ENCODE peak calls at places on chromosomes 11 and 22, in nine cellular contexts. W is H9, Y is GM12878, K is K562, B is HCT116, P is mesendoderm, U is fibroblast of lung, I is mammary epithelial cell, S is PC-3. F is an unnamed sample.

GRCh38 chr11:15854245-15854644 is 502.1 kb downstream of the SOX6 start:
- DNase-seq in W (no peak), Y (no peak), K (no peak), B (no peak), P (no peak), U (no peak), I (no peak), S (no peak), F (no peak)

GRCh38 chr11:34162507-34162848 is 57.0 kb downstream of the NAT10 start:
- DNase-seq in W (no peak), Y (no peak), K (no peak), B (no peak), P (no peak), U (no peak), I (no peak), S (no peak), F (no peak)

GRCh38 chr22:37229012-37229804 is 14.9 kb downstream of the RAC2 start:
- DNase-seq in W (no peak), Y (no peak), K (peak), B (peak), P (no peak), U (peak), I (peak), S (peak), F (peak)

GRCh38 chr11:128505449-128506058 is 81.8 kb downstream of the ETS1 start:
- DNase-seq in W (no peak), Y (no peak), K (no peak), B (no peak), P (no peak), U (no peak), I (no peak), S (no peak), F (no peak)

GRCh38 chr11:73585834-73586575 is 11.9 kb downstream of the FAM168A start:
- DNase-seq in W (no peak), Y (no peak), K (no peak), B (no peak), P (no peak), U (peak), I (peak), S (peak), F (no peak)

GRCh38 chr11:8906629-8907028 is 4.4 kb upstream of the AKIP1 start:
- DNase-seq in W (no peak), Y (no peak), K (no peak), B (peak), P (no peak), U (peak), I (peak), S (peak), F (peak)

GRCh38 chr22:20397498-20397897 is 3.5 kb downstream of the ZNF74 start:
- DNase-seq in W (no peak), Y (no peak), K (no peak), B (no peak), P (no peak), U (no peak), I (no peak), S (no peak), F (no peak)

GRCh38 chr22:31586137-31586920 is 75.7 kb downstream of the PISD start:
- DNase-seq in W (no peak), Y (no peak), K (no peak), B (no peak), P (no peak), U (peak), I (no peak), S (no peak), F (no peak)

GRCh38 chr11:115456019-115456418 is 48.2 kb downstream of the CADM1 start:
- DNase-seq in W (no peak), Y (no peak), K (no peak), B (no peak), P (no peak), U (peak), I (no peak), S (no peak), F (no peak)

GRCh38 chr11:81497202-81497804 is 1236.4 kb downstream of the FAM181B start:
- DNase-seq in W (no peak), Y (no peak), K (peak), B (peak), P (peak), U (peak), I (peak), S (peak), F (peak)

GRCh38 chr11:196786-197731 is 4.2 kb downstream of the SCGB1C1 start:
- DNase-seq in W (no peak), Y (no peak), K (no peak), B (no peak), P (no peak), U (no peak), I (no peak), S (no peak), F (no peak)

GRCh38 chr11:45162064-45162375 is 15.6 kb downstream of the PRDM11 start:
- DNase-seq in W (no peak), Y (no peak), K (no peak), B (no peak), P (no peak), U (no peak), I (no peak), S (no peak), F (no peak)

GRCh38 chr11:36156486-36157150 is 132.6 kb downstream of the COMMD9 start:
- DNase-seq in W (no peak), Y (no peak), K (no peak), B (no peak), P (no peak), U (peak), I (no peak), S (peak), F (no peak)

GRCh38 chr22:46830001-46830715 is 67.7 kb downstream of the TBC1D22A start:
- DNase-seq in W (no peak), Y (no peak), K (no peak), B (no peak), P (no peak), U (peak), I (peak), S (peak), F (peak)

GRCh38 chr11:125901872-125902271 is 1.1 kb downstream of the PUS3 start:
- DNase-seq in W (no peak), Y (no peak), K (no peak), B (no peak), P (no peak), U (no peak), I (no peak), S (no peak), F (no peak)

GRCh38 chr22:27994481-27995331 is 75.7 kb upstream of the PITPNB start:
- DNase-seq in W (no peak), Y (no peak), K (no peak), B (no peak), P (no peak), U (no peak), I (no peak), S (no peak), F (no peak)

GRCh38 chr11:72872012-72872411 is 57.8 kb downstream of the ATG16L2 start:
- DNase-seq in W (no peak), Y (no peak), K (no peak), B (no peak), P (no peak), U (no peak), I (no peak), S (no peak), F (no peak)

GRCh38 chr22:24937114-24937513 is 9.4 kb downstream of the LHFPL7 start:
- DNase-seq in W (peak), Y (no peak), K (no peak), B (no peak), P (peak), U (peak), I (peak), S (peak), F (peak)

GRCh38 chr22:28328751-28329150 is 350.9 kb downstream of the TTC28 start:
- DNase-seq in W (no peak), Y (no peak), K (no peak), B (no peak), P (no peak), U (peak), I (peak), S (no peak), F (no peak)

GRCh38 chr11:81570669-81571068 is 1163.0 kb downstream of the FAM181B start:
- DNase-seq in W (no peak), Y (no peak), K (no peak), B (no peak), P (peak), U (no peak), I (no peak), S (no peak), F (no peak)

GRCh38 chr11:26028294-26028954 is 303.5 kb upstream of the ANO3 start:
- DNase-seq in W (no peak), Y (no peak), K (no peak), B (no peak), P (peak), U (peak), I (peak), S (peak), F (no peak)

GRCh38 chr22:49372530-49373288 is 455.0 kb downstream of the BRD1 start:
- DNase-seq in W (peak), Y (no peak), K (peak), B (peak), P (peak), U (no peak), I (no peak), S (peak), F (no peak)
- H3K4me2 ChIP-seq in W (no peak), Y (no peak), K (no peak), B (peak), P (no peak), U (no peak), I (no peak), S (no peak), F (no peak)

GRCh38 chr11:95282337-95282751 is 51.3 kb upstream of the SESN3 start:
- DNase-seq in W (no peak), Y (no peak), K (no peak), B (no peak), P (no peak), U (no peak), I (no peak), S (no peak), F (no peak)
- H3K4me2 ChIP-seq in W (no peak), Y (no peak), K (no peak), B (no peak), P (no peak), U (no peak), I (no peak), S (no peak), F (no peak)

GRCh38 chr22:22902247-22902962 is 14.8 kb downstream of the IGLL5 start:
- DNase-seq in W (no peak), Y (peak), K (peak), B (no peak), P (no peak), U (no peak), I (no peak), S (no peak), F (no peak)
- H3K4me2 ChIP-seq in W (no peak), Y (peak), K (no peak), B (no peak), P (no peak), U (no peak), I (no peak), S (no peak), F (no peak)

DNA sequence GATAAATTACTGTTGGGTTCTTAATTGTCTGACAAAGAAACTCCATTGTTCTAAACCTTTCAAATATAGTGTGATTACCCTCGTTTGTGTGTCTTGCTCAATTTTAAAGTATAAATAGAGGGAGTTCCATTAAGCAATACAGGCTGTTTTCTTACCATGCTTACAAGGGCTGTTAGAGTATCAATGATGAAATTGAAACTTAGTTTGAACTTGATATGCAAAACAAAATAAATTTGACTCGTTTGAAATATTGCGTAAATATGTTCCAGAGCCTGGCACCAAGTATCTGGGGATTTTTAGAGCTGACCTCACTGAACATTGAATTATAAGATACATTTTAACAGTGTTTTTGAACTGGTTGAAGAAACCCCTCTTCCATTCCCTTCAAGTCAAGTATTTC is 31.7 kb downstream of the TEAD1 start:
- DNase-seq in W (no peak), Y (no peak), K (no peak), B (no peak), P (no peak), U (no peak), I (peak), S (no peak), F (no peak)
- H3K4me2 ChIP-seq in W (no peak), Y (no peak), K (no peak), B (no peak), P (no peak), U (no peak), I (no peak), S (no peak), F (no peak)

GRCh38 chr22:35769974-35770373 is 52.3 kb downstream of the APOL5 start:
- DNase-seq in W (no peak), Y (no peak), K (no peak), B (no peak), P (no peak), U (no peak), I (no peak), S (no peak), F (no peak)

GRCh38 chr22:35761037-35761436 is 43.4 kb downstream of the APOL5 start:
- DNase-seq in W (no peak), Y (no peak), K (no peak), B (peak), P (peak), U (no peak), I (no peak), S (peak), F (peak)

GRCh38 chr22:35766654-35767580 is 49.2 kb downstream of the APOL5 start:
- DNase-seq in W (no peak), Y (no peak), K (no peak), B (no peak), P (no peak), U (peak), I (no peak), S (peak), F (peak)
- H3K4me2 ChIP-seq in W (no peak), Y (no peak), K (no peak), B (no peak), P (no peak), U (no peak), I (no peak), S (peak), F (peak)

GRCh38 chr11:103532133-103532788 is 423.0 kb downstream of the DYNC2H1 start:
- DNase-seq in W (no peak), Y (no peak), K (no peak), B (no peak), P (peak), U (peak), I (peak), S (peak), F (peak)
- H3K4me2 ChIP-seq in W (no peak), Y (no peak), K (no peak), B (peak), P (no peak), U (peak), I (peak), S (peak), F (peak)

F was measured in endothelial cell of umbilical vein.